ENCODE peak calls at places on chromosomes 11 and 22, in four cellular contexts. X is mesothelial cell of epicardium, A is lower leg skin, D is mammary epithelial cell. Z is an unnamed sample.

GRCh38 chr11:129281471-129282268 is 89.5 kb upstream of the ARHGAP32 start:
- DNase-seq in X (no peak), A (no peak), D (no peak), Z (no peak)

GRCh38 chr22:46541536-46541935 is 4.1 kb upstream of the CELSR1 start:
- DNase-seq in X (no peak), A (no peak), D (no peak), Z (no peak)

GRCh38 chr11:94402355-94402754 is 1.1 kb upstream of the GPR83 start:
- DNase-seq in X (no peak), A (no peak), D (no peak), Z (peak; percentile 33)

GRCh38 chr11:6568191-6568918 is 35.1 kb downstream of the RRP8 start:
- DNase-seq in X (no peak), A (no peak), D (peak; percentile 24), Z (peak; percentile 76)

GRCh38 chr22:21641417-21641794 is 696 bp upstream of the SDF2L1 start:
- DNase-seq in X (no peak), A (no peak), D (peak; percentile 52), Z (peak; percentile 63)

GRCh38 chr11:103946793-103947565 is 89.5 kb upstream of the DDI1 start:
- DNase-seq in X (no peak), A (no peak), D (no peak), Z (no peak)

GRCh38 chr22:30855266-30855665 is 113.3 kb downstream of the MORC2 start:
- DNase-seq in X (no peak), A (no peak), D (no peak), Z (no peak)

GRCh38 chr11:111344032-111344431 is 35.0 kb downstream of the POU2AF1 start:
- DNase-seq in X (no peak), A (peak; percentile 59), D (peak; percentile 12), Z (peak; percentile 88)

GRCh38 chr11:131025020-131025419 is 108.7 kb upstream of the SNX19 start:
- DNase-seq in X (no peak), A (no peak), D (peak; percentile 49), Z (peak; percentile 65)

GRCh38 chr22:25554321-25555088 is 10.0 kb upstream of the GRK3 start:
- DNase-seq in X (no peak), A (peak; percentile 25), D (no peak), Z (no peak)

GRCh38 chr11:75531325-75531724 is 5.6 kb upstream of the GDPD5 start:
- DNase-seq in X (no peak), A (no peak), D (no peak), Z (no peak)

GRCh38 chr11:67291481-67292381 is 2.6 kb downstream of the ANKRD13D start:
- DNase-seq in X (no peak), A (no peak), D (no peak), Z (no peak)

GRCh38 chr11:36376315-36376887 is 80.3 kb downstream of the PRR5L start:
- DNase-seq in X (no peak), A (no peak), D (peak; percentile 43), Z (peak; percentile 42)

GRCh38 chr22:46749682-46750529 is 11.9 kb upstream of the CERK start:
- DNase-seq in X (no peak), A (no peak), D (no peak), Z (no peak)

GRCh38 chr11:104003491-104003890 is 32.9 kb upstream of the DDI1 start:
- DNase-seq in X (no peak), A (no peak), D (peak; percentile 8), Z (no peak)

GRCh38 chr22:38657248-38657909 is 941 bp downstream of the CBY1 start:
- DNase-seq in X (no peak), A (no peak), D (peak; percentile 59), Z (peak; percentile 36)

GRCh38 chr11:32527191-32527590 is 56.4 kb upstream of the EIF3M start:
- DNase-seq in X (no peak), A (no peak), D (no peak), Z (no peak)

GRCh38 chr11:10305262-10305963 is 540 bp downstream of the ADM start:
- DNase-seq in X (peak; percentile 66), A (no peak), D (peak; percentile 56), Z (peak; percentile 61)

GRCh38 chr11:416757-417621 is 2.2 kb upstream of the SIGIRR start:
- DNase-seq in X (no peak), A (no peak), D (peak; percentile 45), Z (peak; percentile 39)

GRCh38 chr11:57547854-57548377 is 10.5 kb downstream of the SMTNL1 start:
- DNase-seq in X (no peak), A (no peak), D (no peak), Z (no peak)

GRCh38 chr11:57417056-57417455 is 9.9 kb downstream of the SLC43A3 start:
- DNase-seq in X (no peak), A (no peak), D (no peak), Z (no peak)

GRCh38 chr22:38347944-38348750 is 30.9 kb upstream of the CSNK1E start:
- DNase-seq in X (peak; percentile 33), A (no peak), D (peak; percentile 97), Z (peak; percentile 72)

GRCh38 chr11:93089474-93090102 is 108.2 kb downstream of the SLC36A4 start:
- DNase-seq in X (no peak), A (peak; percentile 15), D (peak; percentile 63), Z (peak; percentile 72)
- TF ChIP-seq CTCF in X (no peak), A (no peak), D (peak; percentile 62), Z (no peak)

GRCh38 chr11:119188067-119188466 is 2.8 kb downstream of the NHERF4 start:
- DNase-seq in X (no peak), A (no peak), D (no peak), Z (no peak)
- TF ChIP-seq CTCF in X (no peak), A (no peak), D (no peak), Z (no peak)

GRCh38 chr11:60594998-60595637 is 79.9 kb downstream of the MS4A13 start:
- DNase-seq in X (peak; percentile 38), A (no peak), D (no peak), Z (no peak)

GRCh38 chr11:60589611-60590010 is 74.4 kb downstream of the MS4A13 start:
- DNase-seq in X (no peak), A (no peak), D (no peak), Z (no peak)
- TF ChIP-seq CTCF in X (no peak), A (no peak), D (peak; percentile 37), Z (peak; percentile 37)

GRCh38 chr22:19943665-19944026 is 2.0 kb upstream of the TXNRD2 start:
- DNase-seq in X (no peak), A (no peak), D (no peak), Z (no peak)
- TF ChIP-seq CTCF in X (no peak), A (no peak), D (no peak), Z (no peak)

GRCh38 chr11:8688414-8689362 is 6.1 kb downstream of the RPL27A start:
- DNase-seq in X (peak; percentile 84), A (peak; percentile 90), D (peak; percentile 95), Z (peak; percentile 97)
- TF ChIP-seq CTCF in X (no peak), A (no peak), D (peak; percentile 8), Z (no peak)